ENCODE peak calls at places on chromosome 5, in five cellular contexts. One of them, this sample, is unnamed.

GRCh38 chr5:175494271-175495183 is 16.2 kb downstream of the SFXN1 start:
- DNase-seq in GM10248: no peak
- DNase-seq in EH: peak
- DNase-seq in T-helper 1 cell: no peak
- DNase-seq in left lung: no peak
- DNase-seq in this sample: no peak

GRCh38 chr5:87069974-87070608 is 197.6 kb upstream of the RASA1 start:
- DNase-seq in GM10248: peak
- DNase-seq in EH: peak
- DNase-seq in T-helper 1 cell: no peak
- DNase-seq in left lung: no peak
- DNase-seq in this sample: peak

GRCh38 chr5:122237906-122238305 is 74.1 kb upstream of the SNCAIP start:
- DNase-seq in GM10248: no peak
- DNase-seq in EH: no peak
- DNase-seq in T-helper 1 cell: no peak
- DNase-seq in left lung: no peak
- DNase-seq in this sample: no peak

GRCh38 chr5:127089206-127089605 is 15.9 kb upstream of the C5orf63 start:
- DNase-seq in GM10248: no peak
- DNase-seq in EH: peak
- DNase-seq in T-helper 1 cell: no peak
- DNase-seq in left lung: no peak
- DNase-seq in this sample: peak

GRCh38 chr5:92909545-92909962 is 671.5 kb downstream of the NR2F1-AS1 start:
- DNase-seq in GM10248: no peak
- DNase-seq in EH: peak
- DNase-seq in T-helper 1 cell: no peak
- DNase-seq in left lung: no peak
- DNase-seq in this sample: peak

GRCh38 chr5:159826351-159827222 is 89.7 kb upstream of the ADRA1B start:
- DNase-seq in GM10248: peak
- DNase-seq in EH: peak
- DNase-seq in T-helper 1 cell: no peak
- DNase-seq in left lung: peak
- DNase-seq in this sample: peak

GRCh38 chr5:18202147-18202546 is 567.9 kb downstream of the TAF11L14 start:
- DNase-seq in GM10248: no peak
- DNase-seq in EH: no peak
- DNase-seq in T-helper 1 cell: no peak
- DNase-seq in left lung: no peak
- DNase-seq in this sample: peak

GRCh38 chr5:54443264-54443663 is 12.2 kb upstream of the HSPB3 start:
- DNase-seq in GM10248: peak
- DNase-seq in EH: peak
- DNase-seq in T-helper 1 cell: no peak
- DNase-seq in left lung: no peak
- DNase-seq in this sample: peak

GRCh38 chr5:120932480-120932879 is 468.4 kb downstream of the PRR16 start:
- DNase-seq in GM10248: no peak
- DNase-seq in EH: no peak
- DNase-seq in T-helper 1 cell: no peak
- DNase-seq in left lung: no peak
- DNase-seq in this sample: no peak

GRCh38 chr5:53438079-53438478 is 42.4 kb upstream of the FST start:
- DNase-seq in GM10248: no peak
- DNase-seq in EH: no peak
- DNase-seq in T-helper 1 cell: no peak
- DNase-seq in left lung: no peak
- DNase-seq in this sample: no peak

GRCh38 chr5:43602818-43603534 is at the start of gene NNT:
- DNase-seq in GM10248: peak
- DNase-seq in EH: peak
- DNase-seq in T-helper 1 cell: peak
- DNase-seq in left lung: peak
- DNase-seq in this sample: peak

GRCh38 chr5:81626524-81626923 is 124.4 kb downstream of the SSBP2 start:
- DNase-seq in GM10248: no peak
- DNase-seq in EH: peak
- DNase-seq in T-helper 1 cell: no peak
- DNase-seq in left lung: no peak
- DNase-seq in this sample: peak

GRCh38 chr5:72141440-72142271 is 34.4 kb downstream of the MAP1B start:
- DNase-seq in GM10248: no peak
- DNase-seq in EH: peak
- DNase-seq in T-helper 1 cell: no peak
- DNase-seq in left lung: no peak
- DNase-seq in this sample: peak

GRCh38 chr5:174097486-174098185 is 52.1 kb downstream of the NSG2 start:
- DNase-seq in GM10248: no peak
- DNase-seq in EH: peak
- DNase-seq in T-helper 1 cell: no peak
- DNase-seq in left lung: no peak
- DNase-seq in this sample: no peak

GRCh38 chr5:121366515-121366914 is 485.2 kb upstream of the FTMT start:
- DNase-seq in GM10248: no peak
- DNase-seq in EH: peak
- DNase-seq in T-helper 1 cell: no peak
- DNase-seq in left lung: no peak
- DNase-seq in this sample: peak

GRCh38 chr5:96807099-96807654 is 568 bp downstream of the ERAP1 start:
- DNase-seq in GM10248: peak
- DNase-seq in EH: peak
- DNase-seq in T-helper 1 cell: no peak
- DNase-seq in left lung: peak
- DNase-seq in this sample: peak

GRCh38 chr5:177343777-177344176 is 7.7 kb downstream of the LMAN2 start:
- DNase-seq in GM10248: no peak
- DNase-seq in EH: no peak
- DNase-seq in T-helper 1 cell: no peak
- DNase-seq in left lung: no peak
- DNase-seq in this sample: no peak

GRCh38 chr5:2383678-2384025 is 367.8 kb downstream of the IRX2 start:
- DNase-seq in GM10248: no peak
- DNase-seq in EH: no peak
- DNase-seq in T-helper 1 cell: no peak
- DNase-seq in left lung: no peak
- DNase-seq in this sample: no peak

GRCh38 chr5:88734191-88734640 is 148.8 kb downstream of the MEF2C start:
- DNase-seq in GM10248: peak
- DNase-seq in EH: no peak
- DNase-seq in T-helper 1 cell: no peak
- DNase-seq in left lung: no peak
- DNase-seq in this sample: no peak

GRCh38 chr5:32147959-32148358 is 26.2 kb downstream of the GOLPH3 start:
- DNase-seq in GM10248: no peak
- DNase-seq in EH: no peak
- DNase-seq in T-helper 1 cell: no peak
- DNase-seq in left lung: no peak
- DNase-seq in this sample: no peak

GRCh38 chr5:8581047-8581446 is 712.1 kb downstream of the MTRR start:
- DNase-seq in GM10248: no peak
- DNase-seq in EH: no peak
- DNase-seq in T-helper 1 cell: no peak
- DNase-seq in left lung: no peak
- DNase-seq in this sample: no peak

GRCh38 chr5:21792736-21793135 is 1060.4 kb downstream of the CDH12 start:
- DNase-seq in GM10248: no peak
- DNase-seq in EH: no peak
- DNase-seq in T-helper 1 cell: no peak
- DNase-seq in left lung: no peak
- DNase-seq in this sample: no peak

GRCh38 chr5:97231025-97231636 is 48.1 kb upstream of the RIOK2 start:
- DNase-seq in GM10248: peak
- DNase-seq in EH: peak
- DNase-seq in T-helper 1 cell: no peak
- DNase-seq in left lung: no peak
- DNase-seq in this sample: peak

GRCh38 chr5:171632618-171633017 is 153.0 kb upstream of the SMIM23 start:
- DNase-seq in GM10248: no peak
- DNase-seq in EH: no peak
- DNase-seq in T-helper 1 cell: no peak
- DNase-seq in left lung: no peak
- DNase-seq in this sample: no peak